ENCODE peak calls at places on chromosome 11, in six cellular contexts. One of them, this sample, is unnamed.

GRCh38 chr11:72676874-72677341 is 2.7 kb upstream of the PDE2A start:
- DNase-seq in lower lobe of right lung: peak; percentile 77
- DNase-seq in astrocyte: peak; percentile 10
- DNase-seq in AG04450: no peak
- DNase-seq in psoas muscle: peak; percentile 76
- DNase-seq in NCI-H774: no peak
- DNase-seq in this sample: no peak

GRCh38 chr11:70732493-70733206 is 334.3 kb downstream of the CTTN start:
- DNase-seq in NCI-H774: no peak
- DNase-seq in AG04450: no peak
- DNase-seq in lower lobe of right lung: peak; percentile 33
- DNase-seq in astrocyte: no peak
- DNase-seq in psoas muscle: peak; percentile 34
- DNase-seq in this sample: no peak

GRCh38 chr11:10651579-10652361 is 41.8 kb downstream of the IRAG1 start:
- DNase-seq in astrocyte: no peak
- DNase-seq in psoas muscle: no peak
- DNase-seq in NCI-H774: no peak
- DNase-seq in AG04450: no peak
- DNase-seq in lower lobe of right lung: no peak
- DNase-seq in this sample: no peak

GRCh38 chr11:27395556-27396258 is 32.7 kb upstream of the CCDC34 start:
- DNase-seq in AG04450: peak; percentile 41
- DNase-seq in lower lobe of right lung: no peak
- DNase-seq in astrocyte: peak; percentile 69
- DNase-seq in psoas muscle: no peak
- DNase-seq in NCI-H774: peak; percentile 39
- DNase-seq in this sample: peak; percentile 96

GRCh38 chr11:82865841-82866240 is 34.4 kb downstream of the PRCP start:
- DNase-seq in psoas muscle: no peak
- DNase-seq in AG04450: no peak
- DNase-seq in lower lobe of right lung: no peak
- DNase-seq in NCI-H774: no peak
- DNase-seq in astrocyte: no peak
- DNase-seq in this sample: no peak

GRCh38 chr11:115333106-115333505 is 171.1 kb downstream of the CADM1 start:
- DNase-seq in astrocyte: peak; percentile 75
- DNase-seq in lower lobe of right lung: no peak
- DNase-seq in NCI-H774: no peak
- DNase-seq in psoas muscle: no peak
- DNase-seq in AG04450: no peak
- DNase-seq in this sample: no peak

GRCh38 chr11:63494936-63495335 is 4.0 kb upstream of the PLAAT5 start:
- DNase-seq in lower lobe of right lung: no peak
- DNase-seq in AG04450: no peak
- DNase-seq in psoas muscle: no peak
- DNase-seq in astrocyte: no peak
- DNase-seq in NCI-H774: no peak
- DNase-seq in this sample: peak; percentile 59

GRCh38 chr11:12634329-12634728 is 39.9 kb upstream of the TEAD1 start:
- DNase-seq in lower lobe of right lung: no peak
- DNase-seq in psoas muscle: no peak
- DNase-seq in NCI-H774: no peak
- DNase-seq in AG04450: no peak
- DNase-seq in astrocyte: no peak
- DNase-seq in this sample: no peak

GRCh38 chr11:29780756-29781155 is 236.1 kb downstream of the KCNA4 start:
- DNase-seq in AG04450: no peak
- DNase-seq in lower lobe of right lung: no peak
- DNase-seq in psoas muscle: no peak
- DNase-seq in NCI-H774: no peak
- DNase-seq in astrocyte: no peak
- DNase-seq in this sample: no peak

GRCh38 chr11:18752502-18752901 is 26.5 kb upstream of the IGSF22 start:
- DNase-seq in psoas muscle: no peak
- DNase-seq in NCI-H774: no peak
- DNase-seq in astrocyte: no peak
- DNase-seq in AG04450: no peak
- DNase-seq in lower lobe of right lung: no peak
- DNase-seq in this sample: no peak

GRCh38 chr11:103927535-103927934 is 108.9 kb upstream of the DDI1 start:
- DNase-seq in NCI-H774: no peak
- DNase-seq in astrocyte: no peak
- DNase-seq in AG04450: no peak
- DNase-seq in lower lobe of right lung: no peak
- DNase-seq in psoas muscle: no peak
- DNase-seq in this sample: no peak

GRCh38 chr11:109644158-109644557 is 222.2 kb downstream of the C11orf87 start:
- DNase-seq in astrocyte: no peak
- DNase-seq in AG04450: no peak
- DNase-seq in NCI-H774: peak; percentile 64
- DNase-seq in lower lobe of right lung: no peak
- DNase-seq in psoas muscle: no peak
- DNase-seq in this sample: no peak

GRCh38 chr11:112962854-112963367 is 1.7 kb downstream of the NCAM1 start:
- DNase-seq in AG04450: no peak
- DNase-seq in NCI-H774: peak; percentile 91
- DNase-seq in astrocyte: no peak
- DNase-seq in lower lobe of right lung: peak; percentile 49
- DNase-seq in psoas muscle: peak; percentile 74
- DNase-seq in this sample: no peak

GRCh38 chr11:114679505-114679904 is 1.2 kb downstream of the NXPE2 start:
- DNase-seq in AG04450: no peak
- DNase-seq in lower lobe of right lung: no peak
- DNase-seq in psoas muscle: no peak
- DNase-seq in NCI-H774: no peak
- DNase-seq in astrocyte: no peak
- DNase-seq in this sample: no peak

GRCh38 chr11:105609832-105610781 is at the start of gene GRIA4:
- DNase-seq in astrocyte: peak; percentile 51
- DNase-seq in psoas muscle: peak; percentile 51
- DNase-seq in NCI-H774: peak; percentile 24
- DNase-seq in AG04450: peak; percentile 16
- DNase-seq in lower lobe of right lung: peak; percentile 45
- DNase-seq in this sample: no peak

GRCh38 chr11:78841451-78842060 is 266.9 kb upstream of the NARS2 start:
- DNase-seq in psoas muscle: no peak
- DNase-seq in NCI-H774: no peak
- DNase-seq in astrocyte: no peak
- DNase-seq in lower lobe of right lung: no peak
- DNase-seq in AG04450: no peak
- DNase-seq in this sample: no peak

GRCh38 chr11:6320411-6321207 is at the start of gene CAVIN3:
- DNase-seq in AG04450: peak; percentile 36
- DNase-seq in lower lobe of right lung: peak; percentile 78
- DNase-seq in NCI-H774: no peak
- DNase-seq in psoas muscle: peak; percentile 92
- DNase-seq in astrocyte: peak; percentile 78
- DNase-seq in this sample: no peak

GRCh38 chr11:48384670-48385069 is 18.4 kb upstream of the OR4C5 start:
- DNase-seq in astrocyte: no peak
- DNase-seq in psoas muscle: no peak
- DNase-seq in NCI-H774: no peak
- DNase-seq in AG04450: no peak
- DNase-seq in lower lobe of right lung: no peak
- DNase-seq in this sample: no peak

GRCh38 chr11:78535027-78535426 is 39.6 kb downstream of the NARS2 start:
- DNase-seq in lower lobe of right lung: no peak
- DNase-seq in NCI-H774: no peak
- DNase-seq in AG04450: no peak
- DNase-seq in psoas muscle: no peak
- DNase-seq in astrocyte: no peak
- DNase-seq in this sample: no peak

GRCh38 chr11:119028346-119029068 is 2.2 kb downstream of the SLC37A4 start:
- DNase-seq in NCI-H774: no peak
- DNase-seq in lower lobe of right lung: no peak
- DNase-seq in psoas muscle: no peak
- DNase-seq in AG04450: no peak
- DNase-seq in astrocyte: no peak
- DNase-seq in this sample: no peak

GRCh38 chr11:25441432-25441831 is 890.5 kb upstream of the ANO3 start:
- DNase-seq in psoas muscle: no peak
- DNase-seq in AG04450: no peak
- DNase-seq in lower lobe of right lung: no peak
- DNase-seq in astrocyte: no peak
- DNase-seq in NCI-H774: no peak
- DNase-seq in this sample: no peak

GRCh38 chr11:134418119-134418840 is 6.2 kb upstream of the B3GAT1 start:
- DNase-seq in AG04450: no peak
- DNase-seq in psoas muscle: no peak
- DNase-seq in lower lobe of right lung: no peak
- DNase-seq in NCI-H774: no peak
- DNase-seq in astrocyte: no peak
- DNase-seq in this sample: peak; percentile 37

GRCh38 chr11:33492569-33492968 is 208.1 kb downstream of the C11orf91 start:
- DNase-seq in lower lobe of right lung: no peak
- DNase-seq in AG04450: no peak
- DNase-seq in astrocyte: no peak
- DNase-seq in NCI-H774: no peak
- DNase-seq in psoas muscle: no peak
- DNase-seq in this sample: no peak

GRCh38 chr11:20193307-20193706 is 33.0 kb upstream of the DBX1 start:
- DNase-seq in astrocyte: no peak
- DNase-seq in NCI-H774: no peak
- DNase-seq in AG04450: no peak
- DNase-seq in lower lobe of right lung: no peak
- DNase-seq in psoas muscle: no peak
- DNase-seq in this sample: no peak

GRCh38 chr11:3109921-3110706 is 52.9 kb upstream of the CARS1 start:
- DNase-seq in AG04450: no peak
- DNase-seq in lower lobe of right lung: peak; percentile 64
- DNase-seq in astrocyte: no peak
- DNase-seq in NCI-H774: no peak
- DNase-seq in psoas muscle: peak; percentile 82
- DNase-seq in this sample: no peak

GRCh38 chr11:69076129-69076791 is 27.5 kb downstream of the TPCN2 start:
- DNase-seq in lower lobe of right lung: no peak
- DNase-seq in astrocyte: peak; percentile 89
- DNase-seq in psoas muscle: no peak
- DNase-seq in AG04450: peak; percentile 3
- DNase-seq in NCI-H774: no peak
- DNase-seq in this sample: no peak

GRCh38 chr11:19670030-19670761 is 42.4 kb upstream of the NAV2 start:
- DNase-seq in lower lobe of right lung: no peak
- DNase-seq in psoas muscle: no peak
- DNase-seq in astrocyte: peak; percentile 42
- DNase-seq in NCI-H774: no peak
- DNase-seq in AG04450: no peak
- DNase-seq in this sample: peak; percentile 80

GRCh38 chr11:78038697-78039313 is 15.7 kb upstream of the KCTD14 start:
- DNase-seq in psoas muscle: no peak
- DNase-seq in lower lobe of right lung: no peak
- DNase-seq in astrocyte: peak; percentile 39
- DNase-seq in NCI-H774: no peak
- DNase-seq in AG04450: no peak
- DNase-seq in this sample: no peak

GRCh38 chr11:45149483-45150056 is 3.1 kb downstream of the PRDM11 start:
- DNase-seq in lower lobe of right lung: no peak
- DNase-seq in AG04450: no peak
- DNase-seq in psoas muscle: no peak
- DNase-seq in astrocyte: no peak
- DNase-seq in NCI-H774: no peak
- DNase-seq in this sample: no peak

GRCh38 chr11:79431535-79431934 is 9.3 kb downstream of the TENM4 start:
- DNase-seq in AG04450: no peak
- DNase-seq in lower lobe of right lung: no peak
- DNase-seq in psoas muscle: no peak
- DNase-seq in astrocyte: peak; percentile 89
- DNase-seq in NCI-H774: no peak
- DNase-seq in this sample: no peak

GRCh38 chr11:18393581-18394299 is 623 bp upstream of the LDHA start:
- DNase-seq in astrocyte: no peak
- DNase-seq in AG04450: no peak
- DNase-seq in lower lobe of right lung: no peak
- DNase-seq in psoas muscle: no peak
- DNase-seq in NCI-H774: no peak
- DNase-seq in this sample: no peak

GRCh38 chr11:102157219-102157618 is 47.0 kb downstream of the YAP1 start:
- DNase-seq in NCI-H774: no peak
- DNase-seq in AG04450: no peak
- DNase-seq in astrocyte: peak; percentile 79
- DNase-seq in lower lobe of right lung: no peak
- DNase-seq in psoas muscle: peak; percentile 62
- DNase-seq in this sample: peak; percentile 86

GRCh38 chr11:126570489-126570888 is 215.0 kb downstream of the ST3GAL4 start:
- DNase-seq in astrocyte: no peak
- DNase-seq in lower lobe of right lung: no peak
- DNase-seq in psoas muscle: no peak
- DNase-seq in AG04450: no peak
- DNase-seq in NCI-H774: no peak
- DNase-seq in this sample: no peak

GRCh38 chr11:121412000-121412587 is 40.0 kb upstream of the SORL1 start:
- DNase-seq in psoas muscle: no peak
- DNase-seq in lower lobe of right lung: no peak
- DNase-seq in NCI-H774: no peak
- DNase-seq in astrocyte: no peak
- DNase-seq in AG04450: no peak
- DNase-seq in this sample: no peak